ENCODE peak calls at places on chromosomes 5 and 9, in ten cellular contexts. One of them, this sample, is unnamed.

GRCh38 chr9:128523199-128523925 is 18.8 kb downstream of the GLE1 start:
- DNase-seq in ovary: peak
- DNase-seq in NB4: no peak
- DNase-seq in stomach: no peak
- DNase-seq in testis: peak
- DNase-seq in transverse colon: no peak
- DNase-seq in H1: no peak
- DNase-seq in tibial nerve: peak
- DNase-seq in Peyer's patch: no peak
- DNase-seq in adrenal gland: peak
- DNase-seq in this sample: no peak

GRCh38 chr9:22111871-22112247 is 102.8 kb upstream of the CDKN2B start:
- DNase-seq in ovary: no peak
- DNase-seq in NB4: no peak
- DNase-seq in stomach: no peak
- DNase-seq in testis: no peak
- DNase-seq in transverse colon: no peak
- DNase-seq in H1: no peak
- DNase-seq in tibial nerve: no peak
- DNase-seq in Peyer's patch: no peak
- DNase-seq in adrenal gland: no peak
- DNase-seq in this sample: no peak

GRCh38 chr9:114049453-114050225 is 28.5 kb downstream of the AMBP start:
- DNase-seq in ovary: no peak
- DNase-seq in NB4: no peak
- DNase-seq in stomach: no peak
- DNase-seq in testis: peak
- DNase-seq in transverse colon: no peak
- DNase-seq in H1: no peak
- DNase-seq in tibial nerve: no peak
- DNase-seq in Peyer's patch: no peak
- DNase-seq in adrenal gland: no peak
- DNase-seq in this sample: no peak

GRCh38 chr5:148491015-148491792 is 107.4 kb downstream of the FBXO38 start:
- DNase-seq in ovary: no peak
- DNase-seq in NB4: no peak
- DNase-seq in stomach: no peak
- DNase-seq in testis: peak
- DNase-seq in transverse colon: no peak
- DNase-seq in H1: no peak
- DNase-seq in tibial nerve: no peak
- DNase-seq in Peyer's patch: no peak
- DNase-seq in adrenal gland: no peak
- DNase-seq in this sample: no peak

GRCh38 chr5:57209316-57210040 is 35.6 kb downstream of the GPBP1 start:
- DNase-seq in ovary: no peak
- DNase-seq in NB4: peak
- DNase-seq in stomach: no peak
- DNase-seq in testis: no peak
- DNase-seq in transverse colon: no peak
- DNase-seq in H1: no peak
- DNase-seq in tibial nerve: no peak
- DNase-seq in Peyer's patch: no peak
- DNase-seq in adrenal gland: no peak
- DNase-seq in this sample: no peak

GRCh38 chr5:122076023-122076422 is 2.0 kb downstream of the LOX start:
- DNase-seq in ovary: no peak
- DNase-seq in NB4: no peak
- DNase-seq in stomach: no peak
- DNase-seq in testis: no peak
- DNase-seq in transverse colon: no peak
- DNase-seq in H1: no peak
- DNase-seq in tibial nerve: no peak
- DNase-seq in Peyer's patch: no peak
- DNase-seq in adrenal gland: no peak
- DNase-seq in this sample: no peak

GRCh38 chr5:38468202-38468656 is 88.2 kb downstream of the LIFR start:
- DNase-seq in ovary: no peak
- DNase-seq in NB4: no peak
- DNase-seq in stomach: no peak
- DNase-seq in testis: no peak
- DNase-seq in transverse colon: no peak
- DNase-seq in H1: no peak
- DNase-seq in tibial nerve: peak
- DNase-seq in Peyer's patch: no peak
- DNase-seq in adrenal gland: no peak
- DNase-seq in this sample: no peak

GRCh38 chr9:120441446-120442279 is 138.3 kb downstream of the CDK5RAP2 start:
- DNase-seq in ovary: no peak
- DNase-seq in NB4: no peak
- DNase-seq in stomach: no peak
- DNase-seq in testis: no peak
- DNase-seq in transverse colon: no peak
- DNase-seq in H1: no peak
- DNase-seq in tibial nerve: no peak
- DNase-seq in Peyer's patch: no peak
- DNase-seq in adrenal gland: no peak
- DNase-seq in this sample: no peak

GRCh38 chr5:83718936-83719495 is 1.6 kb downstream of the HAPLN1 start:
- DNase-seq in ovary: no peak
- DNase-seq in NB4: no peak
- DNase-seq in stomach: no peak
- DNase-seq in testis: no peak
- DNase-seq in transverse colon: no peak
- DNase-seq in H1: no peak
- DNase-seq in tibial nerve: no peak
- DNase-seq in Peyer's patch: no peak
- DNase-seq in adrenal gland: no peak
- DNase-seq in this sample: no peak

GRCh38 chr5:83715316-83716060 is 5.2 kb downstream of the HAPLN1 start:
- DNase-seq in ovary: no peak
- DNase-seq in NB4: no peak
- DNase-seq in stomach: no peak
- DNase-seq in testis: no peak
- DNase-seq in transverse colon: no peak
- DNase-seq in H1: no peak
- DNase-seq in tibial nerve: no peak
- DNase-seq in Peyer's patch: no peak
- DNase-seq in adrenal gland: no peak
- DNase-seq in this sample: no peak

GRCh38 chr5:83720805-83721431 is at the start of gene HAPLN1:
- DNase-seq in ovary: no peak
- DNase-seq in NB4: no peak
- DNase-seq in stomach: no peak
- DNase-seq in testis: no peak
- DNase-seq in transverse colon: no peak
- DNase-seq in H1: no peak
- DNase-seq in tibial nerve: no peak
- DNase-seq in Peyer's patch: no peak
- DNase-seq in adrenal gland: no peak
- DNase-seq in this sample: no peak

GRCh38 chr5:83714780-83715179 is 5.9 kb downstream of the HAPLN1 start:
- DNase-seq in ovary: no peak
- DNase-seq in NB4: no peak
- DNase-seq in stomach: no peak
- DNase-seq in testis: no peak
- DNase-seq in transverse colon: no peak
- DNase-seq in H1: no peak
- DNase-seq in tibial nerve: no peak
- DNase-seq in Peyer's patch: no peak
- DNase-seq in adrenal gland: no peak
- DNase-seq in this sample: no peak

DNA sequence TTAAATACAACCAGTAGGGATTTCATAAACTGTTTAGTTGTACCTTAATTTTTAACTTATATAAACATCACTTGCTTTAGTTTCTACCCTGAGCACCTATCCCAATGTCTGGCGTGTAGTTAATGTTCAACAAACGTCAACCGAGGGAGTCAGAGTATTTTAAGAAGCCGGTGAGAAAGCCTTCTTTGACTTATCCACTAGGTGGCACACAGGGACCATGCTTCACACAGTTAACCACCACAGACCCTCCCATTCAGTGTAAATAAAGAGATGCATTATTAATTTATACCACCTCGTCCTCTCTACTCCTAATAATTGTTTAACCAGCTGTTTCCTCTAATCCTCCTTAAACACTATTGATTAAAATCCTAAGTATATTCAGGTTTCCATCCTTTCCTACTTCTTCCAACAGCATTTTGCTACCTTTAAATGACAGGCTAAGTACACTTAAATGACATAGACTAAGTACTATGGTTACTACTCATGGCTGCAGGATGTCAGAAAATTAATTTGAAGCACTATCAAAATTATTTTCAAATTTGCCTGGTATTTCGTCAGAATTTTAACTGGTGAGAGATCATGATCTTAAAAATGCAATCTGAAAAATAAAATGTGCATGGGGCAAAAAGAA is 2.3 kb downstream of the HAPLN1 start:
- DNase-seq in ovary: no peak
- DNase-seq in NB4: peak
- DNase-seq in stomach: peak
- DNase-seq in testis: peak
- DNase-seq in transverse colon: peak
- DNase-seq in H1: no peak
- DNase-seq in tibial nerve: no peak
- DNase-seq in Peyer's patch: peak
- DNase-seq in adrenal gland: peak
- DNase-seq in this sample: peak
- TF ChIP-seq POLR2A in ovary: no peak
- TF ChIP-seq POLR2A in NB4: no peak
- TF ChIP-seq POLR2A in stomach: no peak
- TF ChIP-seq POLR2A in testis: no peak
- TF ChIP-seq POLR2A in transverse colon: no peak
- TF ChIP-seq POLR2A in H1: no peak
- TF ChIP-seq POLR2A in tibial nerve: no peak
- TF ChIP-seq POLR2A in Peyer's patch: no peak
- TF ChIP-seq POLR2A in adrenal gland: no peak
- TF ChIP-seq POLR2A in this sample: no peak

GRCh38 chr5:69234457-69235268 is at the start of gene CDK7:
- DNase-seq in ovary: peak
- DNase-seq in NB4: peak
- DNase-seq in stomach: peak
- DNase-seq in testis: peak
- DNase-seq in transverse colon: peak
- DNase-seq in H1: peak
- DNase-seq in tibial nerve: peak
- DNase-seq in Peyer's patch: peak
- DNase-seq in adrenal gland: peak
- DNase-seq in this sample: peak
- TF ChIP-seq POLR2A in ovary: no peak
- TF ChIP-seq POLR2A in NB4: peak
- TF ChIP-seq POLR2A in stomach: no peak
- TF ChIP-seq POLR2A in testis: no peak
- TF ChIP-seq POLR2A in transverse colon: peak
- TF ChIP-seq POLR2A in H1: peak
- TF ChIP-seq POLR2A in tibial nerve: peak
- TF ChIP-seq POLR2A in Peyer's patch: peak
- TF ChIP-seq POLR2A in adrenal gland: peak
- TF ChIP-seq POLR2A in this sample: peak

GRCh38 chr5:178211095-178212048 is 7.0 kb downstream of the HNRNPAB start:
- DNase-seq in ovary: no peak
- DNase-seq in NB4: peak
- DNase-seq in stomach: no peak
- DNase-seq in testis: no peak
- DNase-seq in transverse colon: no peak
- DNase-seq in H1: no peak
- DNase-seq in tibial nerve: no peak
- DNase-seq in Peyer's patch: peak
- DNase-seq in adrenal gland: no peak
- DNase-seq in this sample: no peak

GRCh38 chr5:178213748-178214151 is 9.4 kb downstream of the HNRNPAB start:
- DNase-seq in ovary: no peak
- DNase-seq in NB4: no peak
- DNase-seq in stomach: peak
- DNase-seq in testis: no peak
- DNase-seq in transverse colon: peak
- DNase-seq in H1: no peak
- DNase-seq in tibial nerve: no peak
- DNase-seq in Peyer's patch: peak
- DNase-seq in adrenal gland: no peak
- DNase-seq in this sample: no peak

GRCh38 chr5:178212241-178213002 is 8.1 kb downstream of the HNRNPAB start:
- DNase-seq in ovary: no peak
- DNase-seq in NB4: peak
- DNase-seq in stomach: no peak
- DNase-seq in testis: no peak
- DNase-seq in transverse colon: no peak
- DNase-seq in H1: no peak
- DNase-seq in tibial nerve: no peak
- DNase-seq in Peyer's patch: no peak
- DNase-seq in adrenal gland: no peak
- DNase-seq in this sample: no peak

GRCh38 chr5:178214160-178214803 is 9.9 kb downstream of the HNRNPAB start:
- DNase-seq in ovary: no peak
- DNase-seq in NB4: no peak
- DNase-seq in stomach: no peak
- DNase-seq in testis: no peak
- DNase-seq in transverse colon: no peak
- DNase-seq in H1: no peak
- DNase-seq in tibial nerve: no peak
- DNase-seq in Peyer's patch: no peak
- DNase-seq in adrenal gland: no peak
- DNase-seq in this sample: no peak

DNA sequence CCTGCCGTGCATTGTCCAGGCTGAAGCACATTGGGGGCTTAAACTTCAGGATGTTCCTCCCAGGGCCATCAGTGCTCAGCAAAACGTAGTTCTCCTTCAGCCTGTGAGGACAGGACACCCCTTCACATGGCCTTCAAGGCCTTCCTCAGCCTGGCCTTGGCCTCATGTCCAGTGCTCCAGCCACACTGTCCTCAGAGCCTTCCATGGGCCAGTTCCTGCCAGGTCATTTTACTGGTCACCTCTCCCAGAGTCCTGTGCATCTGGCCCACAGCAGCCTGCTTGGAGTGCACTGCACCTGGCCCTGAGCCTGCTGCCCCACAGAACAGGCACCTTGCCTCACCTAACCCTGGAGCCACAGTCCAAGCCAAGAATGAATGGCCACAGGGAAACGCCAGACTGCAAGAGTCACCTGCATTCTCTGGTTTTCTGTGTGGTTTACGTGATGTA is 8.7 kb downstream of the HNRNPAB start:
- DNase-seq in ovary: no peak
- DNase-seq in NB4: peak
- DNase-seq in stomach: no peak
- DNase-seq in testis: no peak
- DNase-seq in transverse colon: no peak
- DNase-seq in H1: no peak
- DNase-seq in tibial nerve: no peak
- DNase-seq in Peyer's patch: no peak
- DNase-seq in adrenal gland: no peak
- DNase-seq in this sample: no peak
- TF ChIP-seq POLR2A in ovary: no peak
- TF ChIP-seq POLR2A in NB4: no peak
- TF ChIP-seq POLR2A in stomach: no peak
- TF ChIP-seq POLR2A in testis: no peak
- TF ChIP-seq POLR2A in transverse colon: peak
- TF ChIP-seq POLR2A in H1: no peak
- TF ChIP-seq POLR2A in tibial nerve: no peak
- TF ChIP-seq POLR2A in Peyer's patch: no peak
- TF ChIP-seq POLR2A in adrenal gland: no peak
- TF ChIP-seq POLR2A in this sample: no peak

DNA sequence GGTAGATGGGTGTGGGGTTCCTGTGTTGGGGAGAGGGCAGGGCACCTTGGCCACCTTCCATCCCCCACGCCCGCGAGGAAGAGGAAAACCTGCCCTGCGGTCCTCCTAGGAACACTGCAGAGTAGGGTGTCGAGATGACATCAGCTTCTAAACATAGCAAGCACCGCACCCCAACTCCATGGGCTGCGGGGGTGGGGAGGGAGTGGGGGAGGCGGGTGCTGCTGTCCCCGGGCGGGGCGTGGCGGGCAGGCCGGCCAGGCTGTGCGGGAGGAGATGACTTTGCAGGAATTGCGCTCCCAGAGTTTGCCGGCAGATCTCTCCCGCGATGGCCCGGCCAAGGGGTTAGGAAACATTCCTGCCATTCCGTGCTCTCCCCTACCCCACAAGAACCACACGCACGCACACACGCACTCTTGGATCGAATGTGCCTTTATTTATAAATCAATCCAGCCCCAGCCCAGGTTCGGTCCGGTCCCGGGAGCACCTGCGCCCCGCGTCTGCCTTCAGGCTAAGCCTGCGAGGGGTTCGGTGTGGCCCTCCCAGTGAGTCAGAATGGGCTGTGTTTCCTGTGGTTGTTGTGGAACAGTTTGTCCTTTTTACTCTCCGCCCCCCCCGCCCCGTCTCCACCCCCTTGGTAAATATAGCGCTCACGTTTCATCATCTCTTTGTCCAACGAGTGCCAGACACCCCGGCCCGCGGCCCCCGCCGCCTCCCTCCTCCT is 5.2 kb upstream of the KLF9 start:
- DNase-seq in ovary: peak
- DNase-seq in NB4: peak
- DNase-seq in stomach: peak
- DNase-seq in testis: peak
- DNase-seq in transverse colon: peak
- DNase-seq in H1: peak
- DNase-seq in tibial nerve: peak
- DNase-seq in Peyer's patch: peak
- DNase-seq in adrenal gland: peak
- DNase-seq in this sample: peak
- TF ChIP-seq POLR2A in ovary: peak
- TF ChIP-seq POLR2A in NB4: no peak
- TF ChIP-seq POLR2A in stomach: no peak
- TF ChIP-seq POLR2A in testis: no peak
- TF ChIP-seq POLR2A in transverse colon: peak
- TF ChIP-seq POLR2A in H1: peak
- TF ChIP-seq POLR2A in tibial nerve: peak
- TF ChIP-seq POLR2A in Peyer's patch: peak
- TF ChIP-seq POLR2A in adrenal gland: peak
- TF ChIP-seq POLR2A in this sample: peak